ENCODE peak calls at places on chromosome 13, in four cellular contexts. T is cardiac muscle cell, V is right cardiac atrium, C is NCI-H1092 treated with DMSO at 0.1 percent for 48 hours. O is an unnamed sample.

GRCh38 chr13:40432018-40432978 is 234.1 kb downstream of the FOXO1 start:
- DNase-seq in T (no peak), V (no peak), C (no peak), O (no peak)

GRCh38 chr13:112890316-112891131 is 78.5 kb upstream of the MCF2L start:
- DNase-seq in T (no peak), V (no peak), C (no peak), O (no peak)

GRCh38 chr13:23986619-23987018 is 89.3 kb upstream of the C1QTNF9B start:
- DNase-seq in T (no peak), V (no peak), C (no peak), O (no peak)

GRCh38 chr13:23741879-23742510 is 147.2 kb downstream of the MIPEP start:
- DNase-seq in T (no peak), V (no peak), C (no peak), O (peak; percentile 21)

GRCh38 chr13:40109324-40109958 is 454.0 kb downstream of the COG6 start:
- DNase-seq in T (no peak), V (no peak), C (no peak), O (no peak)

GRCh38 chr13:29067306-29067945 is 247.3 kb downstream of the MTUS2 start:
- DNase-seq in T (peak; percentile 77), V (no peak), C (no peak), O (no peak)

GRCh38 chr13:112977091-112977490 is 8.1 kb downstream of the MCF2L start:
- DNase-seq in T (no peak), V (peak; percentile 32), C (no peak), O (no peak)

GRCh38 chr13:24208314-24208713 is 47.8 kb downstream of the SPATA13 start:
- DNase-seq in T (no peak), V (no peak), C (no peak), O (no peak)

GRCh38 chr13:49651775-49652690 is 23.7 kb downstream of the ARL11 start:
- DNase-seq in T (no peak), V (no peak), C (peak; percentile 12), O (no peak)

O was measured in stimulated activated naive CD8-positive, alpha-beta T cell treated with anti-CD3 and anti-CD28 coated beads, Interleukin-15, Interleukin-2, amounts not matched to agents 100 U/mL and 50 U/mL, for 24 hours.